ENCODE peak calls at places on chromosomes 12 and 14, in nine cellular contexts. T is endothelial cell; J is GM13976; Q is activated CD4-positive, alpha-beta T cell treated with anti-CD3 and anti-CD28 coated beads, Interleukin-2, amount 10 ng/mL, durations not matched to agents 24 days and 14 days; C is AG08395; L is A172; G is fibroblast of lung; W is endodermal cell; D is head of caudate nucleus. E is an unnamed sample.

GRCh38 chr12:95424271-95424994 is 49.5 kb upstream of the METAP2 start:
- DNase-seq in T (no peak), J (no peak), Q (no peak), C (no peak), L (no peak), G (no peak), W (no peak), D (no peak), E (no peak)

GRCh38 chr14:105627701-105628100 is 101.3 kb downstream of the TMEM121 start:
- DNase-seq in T (no peak), J (no peak), Q (no peak), C (no peak), L (no peak), G (no peak), W (no peak), D (no peak), E (no peak)

GRCh38 chr14:103510311-103511021 is 12.2 kb downstream of the CKB start:
- DNase-seq in T (no peak), J (peak), Q (no peak), C (no peak), L (no peak), G (no peak), W (peak), D (no peak), E (no peak)

GRCh38 chr12:52333321-52333720 is 12.1 kb upstream of the KRT83 start:
- DNase-seq in T (no peak), J (no peak), Q (no peak), C (no peak), L (no peak), G (no peak), W (no peak), D (no peak), E (no peak)

GRCh38 chr12:78938341-78939084 is 73.9 kb downstream of the SYT1 start:
- DNase-seq in T (no peak), J (no peak), Q (no peak), C (no peak), L (no peak), G (peak), W (no peak), D (no peak), E (no peak)

GRCh38 chr12:52874573-52875435 is 26.0 kb upstream of the KRT78 start:
- DNase-seq in T (no peak), J (no peak), Q (no peak), C (peak), L (peak), G (no peak), W (no peak), D (no peak), E (peak)

GRCh38 chr14:20986811-20987210 is 3.0 kb upstream of the METTL17 start:
- DNase-seq in T (no peak), J (no peak), Q (no peak), C (peak), L (peak), G (peak), W (no peak), D (no peak), E (peak)

GRCh38 chr12:115380509-115381120 is 696.6 kb upstream of the TBX3 start:
- DNase-seq in T (no peak), J (no peak), Q (no peak), C (no peak), L (no peak), G (no peak), W (no peak), D (no peak), E (no peak)

GRCh38 chr14:60008042-60008441 is 83.7 kb upstream of the PCNX4 start:
- DNase-seq in T (no peak), J (no peak), Q (no peak), C (no peak), L (no peak), G (peak), W (no peak), D (no peak), E (peak)

GRCh38 chr12:1532367-1532752 is 62.0 kb downstream of the FBXL14 start:
- DNase-seq in T (no peak), J (no peak), Q (no peak), C (no peak), L (no peak), G (no peak), W (no peak), D (no peak), E (peak)

GRCh38 chr12:73902270-73902669 is 635.4 kb upstream of the ATXN7L3B start:
- DNase-seq in T (no peak), J (no peak), Q (no peak), C (no peak), L (no peak), G (no peak), W (no peak), D (no peak), E (no peak)

E was measured in GM23248.